ENCODE peak calls at places on chromosomes 11 and 22, in four cellular contexts. X is cardiac fibroblast, Q is ovary, F is neural progenitor cell. L is an unnamed sample.

GRCh38 chr11:22304337-22304961 is 33.7 kb upstream of the SLC17A6 start:
- DNase-seq in X (peak), Q (no peak), F (peak), L (no peak)

GRCh38 chr11:110891411-110891810 is 179.2 kb upstream of the ARHGAP20 start:
- DNase-seq in Q (no peak), F (no peak), X (peak), L (no peak)

GRCh38 chr11:126522152-126522551 is 166.7 kb downstream of the ST3GAL4 start:
- DNase-seq in Q (no peak), X (no peak), F (no peak), L (peak)

GRCh38 chr22:48306284-48306683 is 1521.4 kb downstream of the BRD1 start:
- DNase-seq in Q (no peak), F (no peak), X (no peak), L (no peak)

GRCh38 chr11:96464695-96465307 is 75.0 kb downstream of the JRKL start:
- DNase-seq in X (peak), Q (no peak), F (peak), L (no peak)

GRCh38 chr22:24728790-24729637 is 45.5 kb downstream of the PIWIL3 start:
- DNase-seq in X (peak), F (peak), Q (peak), L (no peak)

GRCh38 chr22:27032121-27032761 is 374.9 kb downstream of the MIAT start:
- DNase-seq in Q (peak), X (no peak), F (peak), L (peak)

GRCh38 chr11:65786786-65787636 is at the start of gene OVOL1:
- DNase-seq in X (no peak), Q (no peak), F (peak), L (no peak)

GRCh38 chr11:27722945-27723344 is 22.7 kb upstream of the BDNF start:
- DNase-seq in Q (no peak), X (no peak), F (peak), L (no peak)

GRCh38 chr11:77039491-77040400 is 5.5 kb downstream of the B3GNT6 start:
- DNase-seq in Q (no peak), F (peak), X (peak), L (peak)

GRCh38 chr11:9568854-9569587 is 4.4 kb upstream of the WEE1 start:
- DNase-seq in F (peak), X (peak), Q (peak), L (peak)

GRCh38 chr11:25981998-25982397 is 349.9 kb upstream of the ANO3 start:
- DNase-seq in Q (peak), X (peak), F (peak), L (no peak)

GRCh38 chr22:42925598-42925997 is 68.5 kb upstream of the ARFGAP3 start:
- DNase-seq in Q (no peak), X (no peak), F (no peak), L (no peak)

GRCh38 chr22:38046070-38046748 is 11.0 kb upstream of the PICK1 start:
- DNase-seq in F (peak), Q (no peak), X (no peak), L (no peak)

GRCh38 chr22:44570476-44571445 is 72.7 kb upstream of the RTL6 start:
- DNase-seq in F (no peak), X (no peak), Q (peak), L (peak)

GRCh38 chr11:85827768-85828639 is 17.1 kb upstream of the SYTL2 start:
- DNase-seq in Q (no peak), F (no peak), X (peak), L (no peak)

GRCh38 chr11:134120921-134121526 is 52.2 kb downstream of the JAM3 start:
- DNase-seq in Q (peak), X (peak), F (no peak), L (peak)
- H3K4me3 ChIP-seq in Q (peak), X (peak), F (no peak), L (peak)

DNA sequence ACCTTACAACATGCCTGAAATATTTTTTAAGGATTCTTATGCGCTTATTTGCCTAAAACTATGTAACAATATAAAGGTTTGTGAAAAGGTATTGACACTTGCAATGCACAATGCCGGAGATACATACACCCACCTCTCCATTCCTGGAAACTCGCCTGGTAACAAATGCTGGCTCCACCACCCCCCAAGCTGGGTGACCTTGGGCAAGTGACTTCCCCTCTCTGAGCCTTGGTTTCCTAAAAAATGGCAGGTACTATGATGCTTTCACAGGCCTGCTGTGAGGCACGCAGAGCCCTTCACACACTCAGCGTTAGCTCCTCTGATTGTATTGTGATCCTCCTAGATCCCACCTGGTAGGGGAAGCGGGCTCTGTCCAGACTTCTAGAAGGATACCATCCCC is 2.3 kb downstream of the GAL3ST1 start:
- DNase-seq in F (no peak), X (no peak), Q (no peak), L (no peak)
- H3K4me3 ChIP-seq in F (no peak), X (no peak), Q (no peak), L (no peak)

GRCh38 chr11:12538889-12539421 is 135.3 kb upstream of the TEAD1 start:
- DNase-seq in Q (no peak), X (no peak), F (no peak), L (no peak)
- H3K4me3 ChIP-seq in Q (no peak), X (no peak), F (no peak), L (no peak)

DNA sequence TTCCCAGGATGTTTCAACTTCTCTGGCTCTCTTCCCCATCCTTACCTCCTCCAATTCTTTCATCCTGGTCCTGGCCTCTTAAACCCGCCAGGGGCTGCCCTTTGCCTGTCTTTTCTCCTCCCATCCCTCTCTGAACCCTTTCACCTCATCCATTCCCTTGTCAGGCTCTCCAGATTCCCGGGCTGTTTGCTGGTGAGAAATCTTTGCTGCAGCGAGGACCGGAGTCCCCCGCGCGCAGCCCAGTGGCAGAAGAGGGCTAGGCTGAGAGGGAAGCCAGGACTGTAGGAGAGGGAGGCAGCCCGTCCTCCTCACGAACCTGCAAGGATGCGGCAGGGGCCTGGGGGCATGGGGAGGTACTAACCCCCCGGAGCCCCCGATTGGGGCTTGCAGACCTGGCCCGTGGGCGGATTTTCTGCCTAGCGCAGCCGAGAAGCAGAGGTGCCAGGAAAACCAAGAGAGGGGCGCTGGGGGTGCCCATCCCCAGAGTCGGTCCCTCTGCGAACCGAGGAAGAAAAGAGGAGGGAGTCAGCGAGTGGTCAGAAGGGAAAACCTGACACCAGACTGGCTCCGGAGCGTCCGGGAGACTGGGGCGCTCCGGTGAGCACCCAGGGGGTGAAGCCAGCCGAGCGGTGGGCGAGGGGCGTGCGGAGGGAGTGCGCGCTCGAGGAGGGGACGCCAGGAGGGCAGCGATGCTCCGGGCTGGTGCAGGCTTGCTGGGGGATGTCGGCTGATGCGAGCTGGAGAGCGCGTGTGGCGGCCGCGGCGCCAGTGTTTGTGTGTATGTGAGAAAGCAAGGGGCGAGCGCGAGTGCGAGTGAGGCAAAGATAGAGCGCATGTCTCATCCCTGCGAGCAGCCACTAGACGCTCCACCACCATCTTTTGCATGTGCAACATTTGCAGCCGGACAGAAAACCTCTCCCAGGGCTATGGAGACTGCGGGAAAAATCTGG is at the start of gene GRIA4:
- DNase-seq in X (peak), F (peak), Q (peak), L (peak)
- H3K4me3 ChIP-seq in X (peak), F (peak), Q (peak), L (peak)

GRCh38 chr11:94130589-94131362 is 2.1 kb downstream of the PANX1 start:
- DNase-seq in Q (no peak), X (peak), F (no peak), L (no peak)
- H3K4me3 ChIP-seq in Q (peak), X (peak), F (peak), L (peak)

DNA sequence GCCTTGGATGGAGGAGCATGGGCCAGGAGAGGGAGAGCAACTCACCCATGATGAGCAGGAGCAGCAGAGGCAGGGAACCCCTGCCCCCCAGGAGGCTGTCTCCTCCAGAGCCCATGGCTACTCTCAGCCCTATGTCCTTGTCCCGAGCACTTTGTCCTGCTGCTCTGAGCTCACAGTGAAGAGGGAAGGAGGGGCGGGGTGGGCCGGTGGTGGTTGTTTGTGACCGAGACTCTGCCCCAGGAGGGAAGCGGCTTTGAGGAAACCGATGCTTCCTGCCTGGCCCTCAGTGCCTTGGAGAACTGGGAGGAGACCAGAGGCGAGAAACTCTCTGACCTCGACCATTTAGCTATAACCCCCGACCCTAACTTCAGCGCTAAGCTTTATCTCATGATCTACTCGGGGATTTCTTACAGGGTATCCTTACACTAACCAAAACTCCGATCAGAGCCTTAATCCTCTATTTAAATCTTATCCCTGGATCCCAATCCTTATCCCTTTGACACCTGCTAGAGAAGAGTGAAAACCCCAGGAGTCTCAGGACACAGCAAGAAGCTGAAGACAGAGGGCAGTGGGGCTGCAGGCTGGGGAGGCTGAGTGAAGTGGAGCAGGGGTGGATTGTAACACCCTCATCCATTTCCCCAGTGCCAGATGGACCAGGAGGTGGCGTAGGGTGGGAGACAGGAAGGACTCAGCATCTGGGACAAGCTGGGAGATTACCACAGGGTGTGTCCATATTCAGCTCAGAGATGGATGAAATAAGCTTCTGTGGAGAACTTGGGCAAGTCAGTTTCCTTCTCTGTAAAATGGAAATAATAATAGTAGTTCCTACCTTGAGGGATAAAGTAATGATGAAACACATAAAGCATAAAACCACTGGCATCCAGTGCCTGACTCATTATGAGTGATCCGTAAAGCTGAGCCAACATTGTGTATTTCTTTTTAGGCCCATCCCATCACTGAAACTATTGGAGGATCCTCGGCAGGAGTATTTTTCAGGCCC is at the start of gene ROBO4:
- DNase-seq in F (no peak), Q (peak), X (peak), L (peak)
- H3K4me3 ChIP-seq in F (no peak), Q (no peak), X (peak), L (peak)